ENCODE peak calls at places on chromosome 1, in six cellular contexts. F is AG08396, A is PC-3, Y is HEK293T, O is foreskin fibroblast, G is fibroblast of lung. R is an unnamed sample.
A peak's percentile ranks its signal among the peaks of the same experiment; 100 is the strongest.

GRCh38 chr1:22507582-22507981 is 55.7 kb upstream of the EPHA8 start:
- DNase-seq in F (no peak), A (no peak), O (no peak), G (no peak), Y (peak; percentile 44), R (no peak)

GRCh38 chr1:2921970-2922686 is 99.1 kb upstream of the ACTRT2 start:
- DNase-seq in F (no peak), O (no peak), G (no peak), A (peak; percentile 43), Y (peak; percentile 65), R (no peak)

GRCh38 chr1:234565132-234565531 is 44.8 kb downstream of the IRF2BP2 start:
- DNase-seq in F (no peak), G (no peak), O (no peak), A (peak; percentile 9), Y (no peak), R (no peak)

GRCh38 chr1:158007180-158007579 is 13.7 kb downstream of the KIRREL1 start:
- DNase-seq in O (no peak), F (no peak), Y (no peak), G (no peak), A (no peak), R (no peak)

GRCh38 chr1:54407201-54407956 is 1.2 kb upstream of the SSBP3 start:
- DNase-seq in A (peak; percentile 90), O (peak; percentile 90), G (peak; percentile 97), Y (peak; percentile 86), F (peak; percentile 90), R (peak; percentile 89)

GRCh38 chr1:5980314-5981008 is 11.8 kb downstream of the NPHP4 start:
- DNase-seq in G (peak; percentile 11), Y (peak; percentile 71), O (peak; percentile 37), F (peak; percentile 38), A (no peak), R (no peak)

GRCh38 chr1:227795732-227796131 is 19.7 kb upstream of the PRSS38 start:
- DNase-seq in F (no peak), G (no peak), Y (peak; percentile 6), O (no peak), A (no peak), R (no peak)

GRCh38 chr1:51697160-51697559 is 80.3 kb downstream of the OSBPL9 start:
- DNase-seq in Y (no peak), O (no peak), F (no peak), G (no peak), A (no peak), R (no peak)

GRCh38 chr1:170168263-170168662 is 22.5 kb downstream of the NTMT2 start:
- DNase-seq in Y (peak; percentile 22), G (peak; percentile 74), F (peak; percentile 13), A (peak; percentile 26), O (peak; percentile 66), R (peak; percentile 25)

GRCh38 chr1:23422313-23422877 is 2.2 kb downstream of the TCEA3 start:
- DNase-seq in G (peak; percentile 82), O (peak; percentile 84), Y (no peak), A (peak; percentile 68), F (peak; percentile 83), R (peak; percentile 68)

GRCh38 chr1:46248122-46248920 is 758 bp downstream of the RAD54L start:
- DNase-seq in G (no peak), F (no peak), O (peak; percentile 24), Y (peak; percentile 45), A (peak; percentile 70), R (peak; percentile 35)

GRCh38 chr1:6815722-6816121 is 30.5 kb downstream of the CAMTA1 start:
- DNase-seq in Y (no peak), F (no peak), G (no peak), O (no peak), A (no peak), R (no peak)

GRCh38 chr1:98119793-98120192 is 199.0 kb upstream of the DPYD start:
- DNase-seq in A (peak; percentile 62), F (peak; percentile 14), O (peak; percentile 16), Y (peak; percentile 31), G (peak; percentile 13), R (peak; percentile 30)

GRCh38 chr1:33271666-33272505 is 15.6 kb downstream of the ZNF362 start:
- DNase-seq in Y (no peak), G (no peak), F (no peak), A (no peak), O (no peak), R (no peak)